ENCODE peak calls at places on chromosome 17, in seven cellular contexts. E, H, C, P, L, S and D are unnamed samples.

GRCh38 chr17:76238847-76239537 is 1.3 kb downstream of the RNF157 start:
- DNase-seq in E (no peak), H (no peak), C (no peak), P (no peak), L (no peak), S (no peak), D (no peak)

GRCh38 chr17:549197-550040 is 165.2 kb downstream of the VPS53 start:
- DNase-seq in E (no peak), H (no peak), C (no peak), P (no peak), L (no peak), S (no peak), D (no peak)

GRCh38 chr17:33927732-33928133 is 327.4 kb upstream of the CCL2 start:
- DNase-seq in E (no peak), H (no peak), C (no peak), P (no peak), L (no peak), S (no peak), D (no peak)

GRCh38 chr17:37725021-37725585 is 19.8 kb downstream of the HNF1B start:
- DNase-seq in E (no peak), H (no peak), C (no peak), P (no peak), L (no peak), S (no peak), D (no peak)

GRCh38 chr17:42670199-42670924 is 6.4 kb downstream of the PLEKHH3 start:
- DNase-seq in E (no peak), H (peak; percentile 36), C (no peak), P (peak; percentile 20), L (peak; percentile 49), S (no peak), D (no peak)

GRCh38 chr17:77651983-77652382 is 306.5 kb upstream of the TNRC6C start:
- DNase-seq in E (no peak), H (no peak), C (no peak), P (no peak), L (no peak), S (no peak), D (no peak)

GRCh38 chr17:50828508-50829170 is 6.7 kb upstream of the WFIKKN2 start:
- DNase-seq in E (no peak), H (no peak), C (no peak), P (no peak), L (no peak), S (peak; percentile 35), D (no peak)

GRCh38 chr17:60909405-60909804 is 231.8 kb downstream of the BCAS3 start:
- DNase-seq in E (no peak), H (no peak), C (no peak), P (no peak), L (no peak), S (no peak), D (no peak)

GRCh38 chr17:80981062-80981902 is 10.4 kb upstream of the CHMP6 start:
- DNase-seq in E (no peak), H (no peak), C (no peak), P (no peak), L (no peak), S (no peak), D (no peak)

GRCh38 chr17:27244481-27245223 is 49.3 kb upstream of the WSB1 start:
- DNase-seq in E (peak; percentile 41), H (peak; percentile 55), C (no peak), P (peak; percentile 84), L (no peak), S (no peak), D (peak; percentile 70)

GRCh38 chr17:78794399-78794798 is 12.3 kb upstream of the CYTH1 start:
- DNase-seq in E (no peak), H (no peak), C (no peak), P (no peak), L (no peak), S (no peak), D (no peak)

GRCh38 chr17:78793415-78793814 is 11.3 kb upstream of the CYTH1 start:
- DNase-seq in E (no peak), H (no peak), C (no peak), P (no peak), L (no peak), S (no peak), D (no peak)

GRCh38 chr17:78791840-78792709 is 10.0 kb upstream of the CYTH1 start:
- DNase-seq in E (no peak), H (no peak), C (no peak), P (no peak), L (no peak), S (no peak), D (no peak)

GRCh38 chr17:78795241-78795640 is 13.2 kb upstream of the CYTH1 start:
- DNase-seq in E (no peak), H (no peak), C (no peak), P (no peak), L (no peak), S (no peak), D (no peak)

GRCh38 chr17:78793968-78794367 is 11.9 kb upstream of the CYTH1 start:
- DNase-seq in E (no peak), H (no peak), C (no peak), P (no peak), L (no peak), S (no peak), D (no peak)
- TF ChIP-seq POLR2A in E (no peak), H (no peak), C (no peak), P (no peak), L (no peak), S (no peak), D (no peak)

DNA sequence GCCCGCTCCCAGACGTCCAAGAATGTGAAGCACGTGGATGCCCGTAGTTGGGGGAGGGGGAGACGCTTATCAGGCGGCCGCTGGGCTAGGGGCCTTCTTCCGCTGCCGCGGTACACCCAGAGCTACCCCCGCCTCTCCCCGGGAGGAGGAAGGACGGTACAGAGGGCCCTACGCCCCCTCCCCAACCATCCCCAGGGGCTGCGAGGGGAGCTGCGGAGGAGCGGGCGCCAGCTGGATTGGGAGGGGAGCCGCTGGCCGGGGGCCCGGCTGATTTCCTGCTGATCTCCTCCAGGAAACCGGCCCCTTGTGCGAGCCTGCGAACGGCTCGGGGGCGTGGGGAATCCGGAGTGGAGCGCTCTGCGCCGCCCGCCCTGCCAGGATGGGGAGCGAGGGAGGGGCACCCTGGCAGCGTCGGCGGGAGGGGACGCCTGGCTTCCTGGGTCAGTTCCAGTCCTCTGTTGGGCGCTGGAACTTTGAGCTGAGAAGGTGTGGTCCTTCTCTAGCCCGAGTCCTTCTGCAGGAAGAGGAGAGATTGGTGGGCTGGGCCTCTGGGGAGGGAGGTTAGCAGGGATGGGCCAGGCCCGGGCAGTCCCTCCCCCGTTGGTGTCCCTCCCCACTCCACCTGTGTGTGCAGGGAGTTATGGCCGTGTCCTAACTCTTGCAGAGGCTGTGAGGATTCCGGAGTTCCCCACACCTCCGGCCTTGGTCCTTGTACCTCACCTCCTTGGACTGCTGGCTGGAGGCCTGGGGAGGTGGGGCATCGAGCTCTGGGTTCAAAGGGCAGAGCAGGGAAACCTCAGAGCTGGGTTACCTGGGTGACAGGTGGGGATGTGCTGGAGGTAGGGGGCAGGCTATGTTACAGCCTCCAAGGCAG is 19.1 kb downstream of the GJD3 start:
- DNase-seq in E (peak; percentile 91), H (peak; percentile 81), C (no peak), P (peak; percentile 74), L (no peak), S (no peak), D (no peak)
- H3K4me1 ChIP-seq in E (peaks cover 81% of the 10 kb centered on the region), H (peaks cover 46% of the 10 kb centered on the region), C (peaks cover 58% of the 10 kb centered on the region), P (peaks cover 64% of the 10 kb centered on the region), L (peaks cover 35% of the 10 kb centered on the region), S (peaks cover 43% of the 10 kb centered on the region), D (peaks cover 53% of the 10 kb centered on the region)

GRCh38 chr17:29757788-29758187 is 135.1 kb upstream of the CORO6 start:
- DNase-seq in E (no peak), H (no peak), C (no peak), P (no peak), L (no peak), S (no peak), D (no peak)

GRCh38 chr17:29753845-29754439 is 131.2 kb upstream of the CORO6 start:
- DNase-seq in E (no peak), H (no peak), C (no peak), P (no peak), L (no peak), S (peak; percentile 61), D (no peak)

GRCh38 chr17:29760771-29761682 is 138.3 kb upstream of the CORO6 start:
- DNase-seq in E (peak; percentile 90), H (peak; percentile 70), C (no peak), P (peak; percentile 88), L (peak; percentile 94), S (peak; percentile 55), D (peak; percentile 90)

GRCh38 chr17:29760279-29760721 is 137.6 kb upstream of the CORO6 start:
- DNase-seq in E (peak; percentile 29), H (no peak), C (no peak), P (no peak), L (peak; percentile 74), S (peak; percentile 85), D (no peak)

DNA sequence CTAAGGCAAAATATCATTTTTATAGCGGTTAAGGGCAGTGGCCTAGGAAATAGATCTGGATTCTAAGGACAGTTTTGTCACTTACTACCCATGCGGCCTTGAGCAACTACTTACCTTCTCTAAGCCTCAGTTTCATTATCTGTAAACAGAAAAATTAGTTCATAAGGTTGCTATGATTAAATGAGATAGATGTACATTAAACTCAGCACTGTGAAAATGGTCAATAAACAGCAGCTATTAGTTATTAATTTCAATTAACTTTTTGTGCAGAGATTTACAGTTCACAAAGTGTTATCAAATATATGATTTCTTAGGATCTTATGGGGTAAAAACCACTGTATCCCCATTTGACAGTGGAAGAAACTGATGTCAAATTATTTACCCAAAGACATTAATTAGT is 135.5 kb upstream of the CORO6 start:
- DNase-seq in E (no peak), H (no peak), C (no peak), P (no peak), L (no peak), S (no peak), D (no peak)
- H3K4me3 ChIP-seq in E (no peak overlapping the region), H (no peak overlapping the region), C (no peak overlapping the region), P (no peak overlapping the region), L (no peak overlapping the region), S (peak overlapping the region; percentile 88), D (no peak overlapping the region)

GRCh38 chr17:58337600-58338453 is 9.2 kb upstream of the TSPOAP1 start:
- DNase-seq in E (peak; percentile 85), H (no peak), C (no peak), P (peak; percentile 59), L (peak; percentile 94), S (peak; percentile 90), D (peak; percentile 92)
- TF ChIP-seq POLR2A in E (peak; percentile 68), H (no peak), C (no peak), P (peak; percentile 34), L (peak; percentile 43), S (peak; percentile 82), D (peak; percentile 57)